ENCODE peak calls at places on chromosomes 6 and 20, in nine cellular contexts. Q, T, X, H, G, R, L, B and J are unnamed samples.

GRCh38 chr20:3046677-3047462 is 1.0 kb downstream of the MRPS26 start:
- DNase-seq in L (no peak), X (no peak), B (peak; percentile 5), R (no peak), Q (no peak), T (no peak), G (peak; percentile 73), H (peak; percentile 81), J (no peak)

GRCh38 chr6:3285049-3285639 is 26.4 kb downstream of the PSMG4 start:
- DNase-seq in R (peak; percentile 32), X (no peak), Q (no peak), L (no peak), H (peak; percentile 42), T (no peak), G (no peak), B (no peak), J (no peak)

GRCh38 chr20:1810926-1811620 is 84.1 kb upstream of the SIRPA start:
- DNase-seq in X (no peak), T (no peak), Q (no peak), H (peak; percentile 49), R (no peak), L (no peak), B (peak; percentile 33), G (no peak), J (no peak)

GRCh38 chr6:118791499-118791898 is 102.5 kb upstream of the ASF1A start:
- DNase-seq in T (no peak), Q (no peak), X (no peak), B (no peak), G (no peak), H (no peak), L (no peak), R (no peak), J (no peak)

GRCh38 chr6:103327079-103327478 is 1532.6 kb downstream of the HACE1 start:
- DNase-seq in R (no peak), Q (peak; percentile 34), G (no peak), H (no peak), L (no peak), T (no peak), B (no peak), X (no peak), J (no peak)

GRCh38 chr6:37021356-37022129 is 16.1 kb downstream of the FGD2 start:
- DNase-seq in Q (peak; percentile 42), R (peak; percentile 74), H (peak; percentile 84), X (peak; percentile 45), G (peak; percentile 76), L (no peak), T (no peak), B (peak; percentile 44), J (peak; percentile 10)

GRCh38 chr6:126181890-126182289 is 158.0 kb upstream of the CENPW start:
- DNase-seq in B (no peak), T (no peak), Q (no peak), H (no peak), G (no peak), X (no peak), L (no peak), R (no peak), J (no peak)

GRCh38 chr6:90212274-90212673 is 84.4 kb downstream of the BACH2 start:
- DNase-seq in G (peak; percentile 35), Q (no peak), X (no peak), B (no peak), H (peak; percentile 50), L (no peak), T (no peak), R (no peak), J (no peak)

GRCh38 chr6:43038727-43039126 is 14.9 kb downstream of the CUL7 start:
- DNase-seq in H (no peak), Q (no peak), T (no peak), G (no peak), L (no peak), X (no peak), B (no peak), R (no peak), J (no peak)

GRCh38 chr6:105272783-105273182 is 93.0 kb upstream of the POPDC3 start:
- DNase-seq in T (no peak), G (peak; percentile 36), H (peak; percentile 73), R (no peak), X (no peak), L (no peak), B (no peak), Q (peak; percentile 94), J (no peak)

GRCh38 chr6:110357298-110357695 is 852 bp downstream of the METTL24 start:
- DNase-seq in Q (no peak), X (no peak), B (no peak), R (no peak), L (no peak), G (no peak), H (no peak), T (no peak), J (no peak)
- H3K4me3 ChIP-seq in Q (peak overlapping the region; percentile 31), X (no peak overlapping the region), B (peak overlapping the region; percentile 48), R (peak overlapping the region; percentile 20), L (no peak overlapping the region), G (peak overlapping the region; percentile 82), H (peak overlapping the region; percentile 69), T (peak overlapping the region; percentile 41), J (peak overlapping the region; percentile 34)

DNA sequence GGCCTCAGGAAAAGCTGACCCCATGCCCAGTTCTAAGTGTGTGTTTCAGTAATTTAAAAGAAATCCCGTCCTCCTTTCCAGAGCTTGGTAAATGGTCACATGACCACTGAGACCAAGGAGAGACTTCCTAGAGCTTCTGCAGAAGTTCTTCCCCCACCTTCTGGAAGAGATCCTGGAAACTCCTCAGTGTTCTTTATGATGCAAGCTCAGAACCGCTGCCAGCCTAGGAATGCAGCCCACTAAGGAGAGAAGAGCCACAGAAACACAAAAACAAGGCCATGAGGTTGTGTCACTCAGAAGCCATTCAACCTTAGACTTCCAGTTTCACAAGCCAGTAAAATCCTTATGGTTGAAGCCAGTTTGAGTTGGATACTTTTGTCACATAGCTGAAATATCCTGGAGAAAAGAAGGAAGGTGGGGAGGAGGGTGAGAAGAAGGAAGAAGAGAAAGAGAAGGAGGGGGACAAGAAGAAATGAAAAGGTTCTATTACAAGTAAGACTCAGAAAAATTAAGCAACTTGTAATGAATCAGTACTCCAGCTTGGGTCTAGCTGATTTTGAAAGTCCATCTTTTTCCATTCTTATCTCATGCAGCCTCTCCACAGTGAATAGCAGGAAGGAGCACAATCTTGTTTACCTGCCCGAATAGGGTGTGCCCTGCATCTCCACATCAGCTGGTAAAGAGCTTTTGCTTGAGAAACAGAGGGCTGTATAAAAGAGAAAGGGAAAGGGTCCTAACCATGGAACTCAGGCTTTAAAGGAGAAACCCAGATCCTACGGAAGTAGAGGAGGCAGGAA is 348.6 kb downstream of the TPBG start:
- DNase-seq in H (no peak), G (no peak), L (no peak), Q (no peak), B (no peak), R (no peak), T (no peak), X (no peak), J (peak; percentile 17)
- H3K4me3 ChIP-seq in H (no peak overlapping the region), G (no peak overlapping the region), L (no peak overlapping the region), Q (no peak overlapping the region), B (no peak overlapping the region), R (no peak overlapping the region), T (no peak overlapping the region), X (no peak overlapping the region), J (no peak overlapping the region)

DNA sequence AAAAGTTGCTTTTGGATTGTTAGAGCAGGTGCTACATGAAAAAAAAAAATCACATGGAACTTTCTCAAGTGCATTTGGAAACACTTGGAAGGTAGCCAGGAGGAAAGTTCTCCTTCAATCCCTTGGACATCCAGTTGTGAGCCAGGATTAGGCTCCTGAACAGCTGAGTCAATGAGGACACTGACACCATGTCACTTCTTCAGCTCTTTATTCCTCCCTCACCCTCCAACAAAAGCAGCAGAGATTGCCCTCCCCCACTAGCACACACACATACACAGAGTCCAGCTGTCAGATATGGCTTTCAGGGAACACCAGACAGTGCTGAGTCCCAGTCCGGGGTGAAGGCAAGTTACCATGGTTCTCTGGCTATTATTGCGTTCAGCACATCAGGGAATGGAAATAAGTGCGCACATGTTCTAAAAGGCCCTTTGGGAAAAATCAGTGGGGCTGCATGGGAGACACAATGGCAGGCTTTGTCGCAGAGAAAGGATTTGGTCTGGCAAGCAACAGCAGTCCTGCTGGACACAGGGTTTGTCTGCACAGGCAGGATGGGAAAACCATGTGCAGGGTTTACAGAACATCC is 124.7 kb upstream of the MARCKS start:
- DNase-seq in R (no peak), G (no peak), B (no peak), Q (peak; percentile 50), L (no peak), X (no peak), T (no peak), H (no peak), J (peak; percentile 83)
- H3K4me3 ChIP-seq in R (no peak overlapping the region), G (no peak overlapping the region), B (no peak overlapping the region), Q (no peak overlapping the region), L (no peak overlapping the region), X (no peak overlapping the region), T (no peak overlapping the region), H (no peak overlapping the region), J (no peak overlapping the region)

GRCh38 chr6:139371421-139372253 is 2.8 kb downstream of the CITED2 start:
- DNase-seq in X (no peak), H (no peak), T (no peak), R (no peak), B (no peak), G (no peak), L (no peak), Q (no peak), J (no peak)

GRCh38 chr6:139370047-139370706 is 4.3 kb downstream of the CITED2 start:
- DNase-seq in X (no peak), R (no peak), T (no peak), Q (peak; percentile 70), L (no peak), G (no peak), H (peak; percentile 50), B (peak; percentile 56), J (peak; percentile 64)

GRCh38 chr6:139372326-139373153 is 1.9 kb downstream of the CITED2 start:
- DNase-seq in G (no peak), R (no peak), T (no peak), B (no peak), Q (no peak), H (no peak), X (no peak), L (no peak), J (no peak)

GRCh38 chr6:139369568-139370046 is 4.8 kb downstream of the CITED2 start:
- DNase-seq in T (peak; percentile 14), B (peak; percentile 66), G (peak; percentile 74), Q (peak; percentile 77), R (no peak), X (no peak), L (no peak), H (peak; percentile 50), J (no peak)

GRCh38 chr6:139370707-139371345 is 3.6 kb downstream of the CITED2 start:
- DNase-seq in H (no peak), G (no peak), Q (no peak), L (no peak), R (no peak), X (no peak), T (no peak), B (no peak), J (no peak)
- H3K4me3 ChIP-seq in H (peak overlapping the region; percentile 97), G (no peak overlapping the region), Q (peak overlapping the region; percentile 99), L (no peak overlapping the region), R (no peak overlapping the region), X (no peak overlapping the region), T (no peak overlapping the region), B (peak overlapping the region; percentile 96), J (peak overlapping the region; percentile 79)

DNA sequence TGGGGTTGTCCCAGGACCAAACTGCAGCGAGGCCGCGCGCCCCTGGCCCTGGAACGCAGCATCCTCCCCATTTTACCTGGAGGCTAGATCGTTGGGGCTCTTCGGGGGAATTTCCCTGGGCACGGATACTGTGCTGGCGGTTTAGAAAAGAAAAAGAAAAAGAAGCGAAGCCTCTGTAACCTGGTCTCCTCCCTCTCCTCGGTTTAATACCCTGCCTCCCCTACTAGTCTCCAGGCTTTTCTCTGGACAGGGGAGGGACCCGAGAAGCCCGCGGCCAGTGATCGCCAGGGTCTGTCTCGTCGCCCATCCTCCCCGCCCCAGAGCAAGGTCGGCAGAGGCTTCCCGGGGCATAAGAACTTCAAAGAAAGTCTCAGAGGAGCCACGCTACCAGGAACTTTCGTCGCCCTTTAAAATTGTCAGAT is 6.1 kb upstream of the LAMP5 start:
- DNase-seq in G (peak; percentile 56), T (no peak), H (no peak), X (no peak), B (no peak), Q (no peak), R (no peak), L (no peak), J (no peak)
- H3K4me3 ChIP-seq in G (peak overlapping the region; percentile 52), T (no peak overlapping the region), H (no peak overlapping the region), X (no peak overlapping the region), B (no peak overlapping the region), Q (no peak overlapping the region), R (no peak overlapping the region), L (no peak overlapping the region), J (no peak overlapping the region)